ENCODE peak calls at places on chromosomes 6 and 20, in nine cellular contexts. One of them, this sample, is unnamed.

GRCh38 chr6:84103029-84103428 is 69.5 kb downstream of the MRAP2 start:
- DNase-seq in HFF-Myc: peak; percentile 50
- DNase-seq in A673: peak; percentile 77
- DNase-seq in cardiac muscle cell: peak; percentile 10
- DNase-seq in A549: no peak
- DNase-seq in body of pancreas: no peak
- DNase-seq in AG04450: no peak
- DNase-seq in activated CD8-positive, alpha-beta T cell treated with anti-CD3 and anti-CD28 coated beads for 36 hours: no peak
- DNase-seq in endothelial cell: no peak
- DNase-seq in this sample: no peak

GRCh38 chr6:22008248-22008836 is 288.5 kb downstream of the PRL start:
- DNase-seq in HFF-Myc: no peak
- DNase-seq in A673: no peak
- DNase-seq in cardiac muscle cell: no peak
- DNase-seq in A549: no peak
- DNase-seq in body of pancreas: no peak
- DNase-seq in AG04450: no peak
- DNase-seq in activated CD8-positive, alpha-beta T cell treated with anti-CD3 and anti-CD28 coated beads for 36 hours: no peak
- DNase-seq in endothelial cell: no peak
- DNase-seq in this sample: no peak

GRCh38 chr6:28816909-28817807 is 106.6 kb downstream of the TRIM27 start:
- DNase-seq in HFF-Myc: peak; percentile 70
- DNase-seq in A673: peak; percentile 92
- DNase-seq in cardiac muscle cell: peak; percentile 56
- DNase-seq in A549: no peak
- DNase-seq in body of pancreas: no peak
- DNase-seq in AG04450: peak; percentile 38
- DNase-seq in activated CD8-positive, alpha-beta T cell treated with anti-CD3 and anti-CD28 coated beads for 36 hours: peak; percentile 63
- DNase-seq in endothelial cell: peak; percentile 22
- DNase-seq in this sample: no peak

GRCh38 chr6:50007821-50008220 is 14.0 kb downstream of the DEFB110 start:
- DNase-seq in HFF-Myc: no peak
- DNase-seq in A673: no peak
- DNase-seq in cardiac muscle cell: no peak
- DNase-seq in A549: no peak
- DNase-seq in body of pancreas: no peak
- DNase-seq in AG04450: no peak
- DNase-seq in activated CD8-positive, alpha-beta T cell treated with anti-CD3 and anti-CD28 coated beads for 36 hours: no peak
- DNase-seq in endothelial cell: no peak
- DNase-seq in this sample: no peak

GRCh38 chr6:108312604-108313003 is 17.8 kb downstream of the AFG1L start:
- DNase-seq in HFF-Myc: no peak
- DNase-seq in A673: no peak
- DNase-seq in cardiac muscle cell: no peak
- DNase-seq in A549: no peak
- DNase-seq in body of pancreas: no peak
- DNase-seq in AG04450: no peak
- DNase-seq in activated CD8-positive, alpha-beta T cell treated with anti-CD3 and anti-CD28 coated beads for 36 hours: no peak
- DNase-seq in endothelial cell: no peak
- DNase-seq in this sample: no peak

GRCh38 chr6:87936065-87936464 is 111.6 kb upstream of the SPACA1 start:
- DNase-seq in HFF-Myc: no peak
- DNase-seq in A673: no peak
- DNase-seq in cardiac muscle cell: no peak
- DNase-seq in A549: no peak
- DNase-seq in body of pancreas: no peak
- DNase-seq in AG04450: no peak
- DNase-seq in activated CD8-positive, alpha-beta T cell treated with anti-CD3 and anti-CD28 coated beads for 36 hours: no peak
- DNase-seq in endothelial cell: no peak
- DNase-seq in this sample: no peak

GRCh38 chr6:21610376-21610775 is 16.8 kb downstream of the SOX4 start:
- DNase-seq in HFF-Myc: no peak
- DNase-seq in A673: no peak
- DNase-seq in cardiac muscle cell: no peak
- DNase-seq in A549: no peak
- DNase-seq in body of pancreas: no peak
- DNase-seq in AG04450: no peak
- DNase-seq in activated CD8-positive, alpha-beta T cell treated with anti-CD3 and anti-CD28 coated beads for 36 hours: no peak
- DNase-seq in endothelial cell: no peak
- DNase-seq in this sample: no peak

GRCh38 chr6:106204961-106205360 is 118.8 kb downstream of the PRDM1 start:
- DNase-seq in HFF-Myc: no peak
- DNase-seq in A673: no peak
- DNase-seq in cardiac muscle cell: no peak
- DNase-seq in A549: no peak
- DNase-seq in body of pancreas: no peak
- DNase-seq in AG04450: no peak
- DNase-seq in activated CD8-positive, alpha-beta T cell treated with anti-CD3 and anti-CD28 coated beads for 36 hours: no peak
- DNase-seq in endothelial cell: no peak
- DNase-seq in this sample: no peak

GRCh38 chr6:29907637-29908340 is 34.5 kb upstream of the HLA-A start:
- DNase-seq in HFF-Myc: no peak
- DNase-seq in A673: no peak
- DNase-seq in cardiac muscle cell: no peak
- DNase-seq in A549: no peak
- DNase-seq in body of pancreas: no peak
- DNase-seq in AG04450: no peak
- DNase-seq in activated CD8-positive, alpha-beta T cell treated with anti-CD3 and anti-CD28 coated beads for 36 hours: no peak
- DNase-seq in endothelial cell: no peak
- DNase-seq in this sample: no peak

GRCh38 chr20:23061262-23061661 is 11.8 kb upstream of the THBD start:
- DNase-seq in HFF-Myc: no peak
- DNase-seq in A673: no peak
- DNase-seq in cardiac muscle cell: no peak
- DNase-seq in A549: no peak
- DNase-seq in body of pancreas: no peak
- DNase-seq in AG04450: no peak
- DNase-seq in activated CD8-positive, alpha-beta T cell treated with anti-CD3 and anti-CD28 coated beads for 36 hours: no peak
- DNase-seq in endothelial cell: no peak
- DNase-seq in this sample: no peak

GRCh38 chr20:23060629-23061028 is 11.2 kb upstream of the THBD start:
- DNase-seq in HFF-Myc: no peak
- DNase-seq in A673: no peak
- DNase-seq in cardiac muscle cell: no peak
- DNase-seq in A549: no peak
- DNase-seq in body of pancreas: no peak
- DNase-seq in AG04450: no peak
- DNase-seq in activated CD8-positive, alpha-beta T cell treated with anti-CD3 and anti-CD28 coated beads for 36 hours: no peak
- DNase-seq in endothelial cell: no peak
- DNase-seq in this sample: no peak

GRCh38 chr20:23061713-23062561 is 12.5 kb upstream of the THBD start:
- DNase-seq in HFF-Myc: peak; percentile 6
- DNase-seq in A673: peak; percentile 10
- DNase-seq in cardiac muscle cell: peak; percentile 89
- DNase-seq in A549: peak; percentile 67
- DNase-seq in body of pancreas: peak; percentile 22
- DNase-seq in AG04450: peak; percentile 21
- DNase-seq in activated CD8-positive, alpha-beta T cell treated with anti-CD3 and anti-CD28 coated beads for 36 hours: no peak
- DNase-seq in endothelial cell: no peak
- DNase-seq in this sample: no peak

GRCh38 chr20:23059831-23060230 is 10.4 kb upstream of the THBD start:
- DNase-seq in HFF-Myc: no peak
- DNase-seq in A673: no peak
- DNase-seq in cardiac muscle cell: no peak
- DNase-seq in A549: no peak
- DNase-seq in body of pancreas: no peak
- DNase-seq in AG04450: no peak
- DNase-seq in activated CD8-positive, alpha-beta T cell treated with anti-CD3 and anti-CD28 coated beads for 36 hours: no peak
- DNase-seq in endothelial cell: no peak
- DNase-seq in this sample: no peak

GRCh38 chr20:23058240-23058639 is 8.8 kb upstream of the THBD start:
- DNase-seq in HFF-Myc: no peak
- DNase-seq in A673: no peak
- DNase-seq in cardiac muscle cell: no peak
- DNase-seq in A549: no peak
- DNase-seq in body of pancreas: no peak
- DNase-seq in AG04450: no peak
- DNase-seq in activated CD8-positive, alpha-beta T cell treated with anti-CD3 and anti-CD28 coated beads for 36 hours: no peak
- DNase-seq in endothelial cell: no peak
- DNase-seq in this sample: no peak
- TF ChIP-seq CTCF in HFF-Myc: no peak
- TF ChIP-seq CTCF in A673: no peak
- TF ChIP-seq CTCF in cardiac muscle cell: no peak
- TF ChIP-seq CTCF in A549: no peak
- TF ChIP-seq CTCF in body of pancreas: no peak
- TF ChIP-seq CTCF in AG04450: peak; percentile 23
- TF ChIP-seq CTCF in activated CD8-positive, alpha-beta T cell treated with anti-CD3 and anti-CD28 coated beads for 36 hours: no peak
- TF ChIP-seq CTCF in endothelial cell: no peak
- TF ChIP-seq CTCF in this sample: no peak

GRCh38 chr6:7996538-7997225 is 67.5 kb downstream of the BLOC1S5 start:
- DNase-seq in HFF-Myc: no peak
- DNase-seq in A673: peak; percentile 44
- DNase-seq in cardiac muscle cell: peak; percentile 92
- DNase-seq in A549: no peak
- DNase-seq in body of pancreas: no peak
- DNase-seq in AG04450: peak; percentile 29
- DNase-seq in activated CD8-positive, alpha-beta T cell treated with anti-CD3 and anti-CD28 coated beads for 36 hours: no peak
- DNase-seq in endothelial cell: no peak
- DNase-seq in this sample: no peak

GRCh38 chr6:7991992-7992815 is 72.0 kb downstream of the BLOC1S5 start:
- DNase-seq in HFF-Myc: no peak
- DNase-seq in A673: peak; percentile 60
- DNase-seq in cardiac muscle cell: peak; percentile 94
- DNase-seq in A549: peak; percentile 54
- DNase-seq in body of pancreas: no peak
- DNase-seq in AG04450: peak; percentile 49
- DNase-seq in activated CD8-positive, alpha-beta T cell treated with anti-CD3 and anti-CD28 coated beads for 36 hours: no peak
- DNase-seq in endothelial cell: no peak
- DNase-seq in this sample: no peak

GRCh38 chr6:7993399-7993798 is 70.8 kb downstream of the BLOC1S5 start:
- DNase-seq in HFF-Myc: no peak
- DNase-seq in A673: no peak
- DNase-seq in cardiac muscle cell: no peak
- DNase-seq in A549: no peak
- DNase-seq in body of pancreas: no peak
- DNase-seq in AG04450: no peak
- DNase-seq in activated CD8-positive, alpha-beta T cell treated with anti-CD3 and anti-CD28 coated beads for 36 hours: no peak
- DNase-seq in endothelial cell: no peak
- DNase-seq in this sample: no peak

GRCh38 chr6:7991536-7991935 is 72.7 kb downstream of the BLOC1S5 start:
- DNase-seq in HFF-Myc: no peak
- DNase-seq in A673: no peak
- DNase-seq in cardiac muscle cell: no peak
- DNase-seq in A549: no peak
- DNase-seq in body of pancreas: no peak
- DNase-seq in AG04450: no peak
- DNase-seq in activated CD8-positive, alpha-beta T cell treated with anti-CD3 and anti-CD28 coated beads for 36 hours: no peak
- DNase-seq in endothelial cell: no peak
- DNase-seq in this sample: no peak

GRCh38 chr6:7993952-7994351 is 70.2 kb downstream of the BLOC1S5 start:
- DNase-seq in HFF-Myc: no peak
- DNase-seq in A673: no peak
- DNase-seq in cardiac muscle cell: no peak
- DNase-seq in A549: no peak
- DNase-seq in body of pancreas: no peak
- DNase-seq in AG04450: no peak
- DNase-seq in activated CD8-positive, alpha-beta T cell treated with anti-CD3 and anti-CD28 coated beads for 36 hours: no peak
- DNase-seq in endothelial cell: no peak
- DNase-seq in this sample: no peak
- TF ChIP-seq CTCF in HFF-Myc: no peak
- TF ChIP-seq CTCF in A673: no peak
- TF ChIP-seq CTCF in cardiac muscle cell: no peak
- TF ChIP-seq CTCF in A549: no peak
- TF ChIP-seq CTCF in body of pancreas: no peak
- TF ChIP-seq CTCF in AG04450: no peak
- TF ChIP-seq CTCF in activated CD8-positive, alpha-beta T cell treated with anti-CD3 and anti-CD28 coated beads for 36 hours: no peak
- TF ChIP-seq CTCF in endothelial cell: no peak
- TF ChIP-seq CTCF in this sample: no peak

DNA sequence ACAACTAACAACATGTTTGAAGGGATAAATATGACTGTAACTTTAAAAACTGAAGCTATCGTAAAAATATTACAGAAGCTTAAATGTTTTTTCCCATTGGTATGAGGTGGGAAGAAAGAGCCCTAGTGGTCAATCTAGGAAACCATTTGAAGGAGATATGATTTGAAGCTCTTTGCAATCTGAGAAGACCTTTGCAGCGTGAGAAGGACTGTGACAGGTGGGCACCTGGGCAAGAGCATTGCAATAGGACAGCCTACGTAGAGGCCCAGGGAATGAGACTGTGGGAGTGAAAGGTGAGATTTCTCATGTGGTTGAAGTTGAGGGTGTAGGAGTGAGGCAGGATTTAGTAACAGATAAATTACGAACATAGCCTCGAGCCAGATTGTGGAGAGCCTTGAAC is 108.0 kb upstream of the PDE7B start:
- DNase-seq in HFF-Myc: no peak
- DNase-seq in A673: no peak
- DNase-seq in cardiac muscle cell: no peak
- DNase-seq in A549: no peak
- DNase-seq in body of pancreas: no peak
- DNase-seq in AG04450: no peak
- DNase-seq in activated CD8-positive, alpha-beta T cell treated with anti-CD3 and anti-CD28 coated beads for 36 hours: no peak
- DNase-seq in endothelial cell: no peak
- DNase-seq in this sample: no peak
- TF ChIP-seq CTCF in HFF-Myc: no peak
- TF ChIP-seq CTCF in A673: peak; percentile 26
- TF ChIP-seq CTCF in cardiac muscle cell: no peak
- TF ChIP-seq CTCF in A549: no peak
- TF ChIP-seq CTCF in body of pancreas: no peak
- TF ChIP-seq CTCF in AG04450: no peak
- TF ChIP-seq CTCF in activated CD8-positive, alpha-beta T cell treated with anti-CD3 and anti-CD28 coated beads for 36 hours: no peak
- TF ChIP-seq CTCF in endothelial cell: peak; percentile 33
- TF ChIP-seq CTCF in this sample: peak; percentile 26

GRCh38 chr20:24782221-24782620 is 166.8 kb upstream of the CST7 start:
- DNase-seq in HFF-Myc: no peak
- DNase-seq in A673: no peak
- DNase-seq in cardiac muscle cell: no peak
- DNase-seq in A549: no peak
- DNase-seq in body of pancreas: no peak
- DNase-seq in AG04450: no peak
- DNase-seq in activated CD8-positive, alpha-beta T cell treated with anti-CD3 and anti-CD28 coated beads for 36 hours: no peak
- DNase-seq in endothelial cell: no peak
- DNase-seq in this sample: no peak

GRCh38 chr20:24780648-24781047 is 168.4 kb upstream of the CST7 start:
- DNase-seq in HFF-Myc: no peak
- DNase-seq in A673: no peak
- DNase-seq in cardiac muscle cell: no peak
- DNase-seq in A549: no peak
- DNase-seq in body of pancreas: no peak
- DNase-seq in AG04450: no peak
- DNase-seq in activated CD8-positive, alpha-beta T cell treated with anti-CD3 and anti-CD28 coated beads for 36 hours: no peak
- DNase-seq in endothelial cell: no peak
- DNase-seq in this sample: no peak

GRCh38 chr20:24779886-24780285 is 169.2 kb upstream of the CST7 start:
- DNase-seq in HFF-Myc: no peak
- DNase-seq in A673: no peak
- DNase-seq in cardiac muscle cell: no peak
- DNase-seq in A549: no peak
- DNase-seq in body of pancreas: no peak
- DNase-seq in AG04450: no peak
- DNase-seq in activated CD8-positive, alpha-beta T cell treated with anti-CD3 and anti-CD28 coated beads for 36 hours: no peak
- DNase-seq in endothelial cell: no peak
- DNase-seq in this sample: no peak

GRCh38 chr20:24782801-24783630 is 166.1 kb upstream of the CST7 start:
- DNase-seq in HFF-Myc: no peak
- DNase-seq in A673: no peak
- DNase-seq in cardiac muscle cell: no peak
- DNase-seq in A549: no peak
- DNase-seq in body of pancreas: no peak
- DNase-seq in AG04450: no peak
- DNase-seq in activated CD8-positive, alpha-beta T cell treated with anti-CD3 and anti-CD28 coated beads for 36 hours: peak; percentile 12
- DNase-seq in endothelial cell: peak; percentile 49
- DNase-seq in this sample: no peak

GRCh38 chr20:24781061-24781980 is 167.7 kb upstream of the CST7 start:
- DNase-seq in HFF-Myc: no peak
- DNase-seq in A673: peak; percentile 79
- DNase-seq in cardiac muscle cell: peak; percentile 43
- DNase-seq in A549: peak; percentile 40
- DNase-seq in body of pancreas: no peak
- DNase-seq in AG04450: no peak
- DNase-seq in activated CD8-positive, alpha-beta T cell treated with anti-CD3 and anti-CD28 coated beads for 36 hours: peak; percentile 49
- DNase-seq in endothelial cell: peak; percentile 44
- DNase-seq in this sample: no peak
- TF ChIP-seq CTCF in HFF-Myc: peak; percentile 58
- TF ChIP-seq CTCF in A673: peak; percentile 83
- TF ChIP-seq CTCF in cardiac muscle cell: peak; percentile 61
- TF ChIP-seq CTCF in A549: peak; percentile 69
- TF ChIP-seq CTCF in body of pancreas: peak; percentile 16
- TF ChIP-seq CTCF in AG04450: peak; percentile 81
- TF ChIP-seq CTCF in activated CD8-positive, alpha-beta T cell treated with anti-CD3 and anti-CD28 coated beads for 36 hours: no peak
- TF ChIP-seq CTCF in endothelial cell: no peak
- TF ChIP-seq CTCF in this sample: peak; percentile 56